ENCODE peak calls at places on chromosomes 3 and 15, in seven cellular contexts. One of them, this sample, is unnamed.

GRCh38 chr3:107710851-107711250 is 188.1 kb downstream of the BBX start:
- DNase-seq in left lung: peak
- DNase-seq in heart right ventricle: peak
- DNase-seq in lung: peak
- DNase-seq in CD4-positive, alpha-beta memory T cell: no peak
- DNase-seq in PC-3: peak
- DNase-seq in pancreas: peak
- DNase-seq in this sample: no peak

GRCh38 chr3:12234906-12235305 is 54.0 kb upstream of the PPARG start:
- DNase-seq in left lung: no peak
- DNase-seq in heart right ventricle: no peak
- DNase-seq in lung: no peak
- DNase-seq in CD4-positive, alpha-beta memory T cell: no peak
- DNase-seq in PC-3: no peak
- DNase-seq in pancreas: no peak
- DNase-seq in this sample: no peak

GRCh38 chr3:11944052-11944673 is 60.0 kb upstream of the SYN2 start:
- DNase-seq in left lung: no peak
- DNase-seq in heart right ventricle: no peak
- DNase-seq in lung: no peak
- DNase-seq in CD4-positive, alpha-beta memory T cell: no peak
- DNase-seq in PC-3: peak
- DNase-seq in pancreas: peak
- DNase-seq in this sample: no peak

GRCh38 chr3:39849992-39850706 is 40.7 kb downstream of the MYRIP start:
- DNase-seq in left lung: no peak
- DNase-seq in heart right ventricle: no peak
- DNase-seq in lung: no peak
- DNase-seq in CD4-positive, alpha-beta memory T cell: no peak
- DNase-seq in PC-3: no peak
- DNase-seq in pancreas: no peak
- DNase-seq in this sample: no peak

GRCh38 chr15:67945951-67946700 is 106.3 kb upstream of the RNU6-1 start:
- DNase-seq in left lung: no peak
- DNase-seq in heart right ventricle: no peak
- DNase-seq in lung: no peak
- DNase-seq in CD4-positive, alpha-beta memory T cell: peak
- DNase-seq in PC-3: peak
- DNase-seq in pancreas: no peak
- DNase-seq in this sample: no peak

GRCh38 chr15:47135279-47135678 is 582.0 kb upstream of the SEMA6D start:
- DNase-seq in left lung: no peak
- DNase-seq in heart right ventricle: no peak
- DNase-seq in lung: no peak
- DNase-seq in CD4-positive, alpha-beta memory T cell: no peak
- DNase-seq in PC-3: no peak
- DNase-seq in pancreas: no peak
- DNase-seq in this sample: no peak

GRCh38 chr3:56547486-56547885 is 9.5 kb upstream of the CCDC66 start:
- DNase-seq in left lung: no peak
- DNase-seq in heart right ventricle: no peak
- DNase-seq in lung: no peak
- DNase-seq in CD4-positive, alpha-beta memory T cell: no peak
- DNase-seq in PC-3: no peak
- DNase-seq in pancreas: no peak
- DNase-seq in this sample: no peak

GRCh38 chr3:149004622-149005021 is 13.3 kb downstream of the GYG1 start:
- DNase-seq in left lung: no peak
- DNase-seq in heart right ventricle: no peak
- DNase-seq in lung: no peak
- DNase-seq in CD4-positive, alpha-beta memory T cell: no peak
- DNase-seq in PC-3: peak
- DNase-seq in pancreas: no peak
- DNase-seq in this sample: no peak

GRCh38 chr3:193640728-193641127 is 47.7 kb downstream of the OPA1 start:
- DNase-seq in left lung: no peak
- DNase-seq in heart right ventricle: no peak
- DNase-seq in lung: no peak
- DNase-seq in CD4-positive, alpha-beta memory T cell: no peak
- DNase-seq in PC-3: no peak
- DNase-seq in pancreas: no peak
- DNase-seq in this sample: no peak

GRCh38 chr3:47985376-47985775 is 30.8 kb downstream of the MAP4 start:
- DNase-seq in left lung: no peak
- DNase-seq in heart right ventricle: no peak
- DNase-seq in lung: no peak
- DNase-seq in CD4-positive, alpha-beta memory T cell: no peak
- DNase-seq in PC-3: peak
- DNase-seq in pancreas: no peak
- DNase-seq in this sample: no peak

GRCh38 chr3:129064969-129065726 is 4.6 kb downstream of the GP9 start:
- DNase-seq in left lung: no peak
- DNase-seq in heart right ventricle: no peak
- DNase-seq in lung: no peak
- DNase-seq in CD4-positive, alpha-beta memory T cell: no peak
- DNase-seq in PC-3: no peak
- DNase-seq in pancreas: no peak
- DNase-seq in this sample: no peak

GRCh38 chr15:52021892-52022540 is 3.0 kb downstream of the MAPK6 start:
- DNase-seq in left lung: no peak
- DNase-seq in heart right ventricle: no peak
- DNase-seq in lung: no peak
- DNase-seq in CD4-positive, alpha-beta memory T cell: no peak
- DNase-seq in PC-3: no peak
- DNase-seq in pancreas: no peak
- DNase-seq in this sample: no peak

GRCh38 chr3:158702815-158703481 is 29.3 kb downstream of the RARRES1 start:
- DNase-seq in left lung: no peak
- DNase-seq in heart right ventricle: no peak
- DNase-seq in lung: no peak
- DNase-seq in CD4-positive, alpha-beta memory T cell: no peak
- DNase-seq in PC-3: peak
- DNase-seq in pancreas: no peak
- DNase-seq in this sample: no peak

GRCh38 chr15:28026221-28026620 is 72.9 kb downstream of the OCA2 start:
- DNase-seq in left lung: no peak
- DNase-seq in heart right ventricle: no peak
- DNase-seq in lung: peak
- DNase-seq in CD4-positive, alpha-beta memory T cell: no peak
- DNase-seq in PC-3: no peak
- DNase-seq in pancreas: no peak
- DNase-seq in this sample: no peak

GRCh38 chr3:105649469-105649868 is 219.3 kb downstream of the CBLB start:
- DNase-seq in left lung: no peak
- DNase-seq in heart right ventricle: no peak
- DNase-seq in lung: no peak
- DNase-seq in CD4-positive, alpha-beta memory T cell: no peak
- DNase-seq in PC-3: no peak
- DNase-seq in pancreas: no peak
- DNase-seq in this sample: no peak

GRCh38 chr3:73295511-73296257 is 234.2 kb downstream of the EBLN2 start:
- DNase-seq in left lung: no peak
- DNase-seq in heart right ventricle: no peak
- DNase-seq in lung: no peak
- DNase-seq in CD4-positive, alpha-beta memory T cell: no peak
- DNase-seq in PC-3: no peak
- DNase-seq in pancreas: no peak
- DNase-seq in this sample: no peak
- H3K27ac ChIP-seq in left lung: no peak
- H3K27ac ChIP-seq in heart right ventricle: no peak
- H3K27ac ChIP-seq in lung: no peak
- H3K27ac ChIP-seq in CD4-positive, alpha-beta memory T cell: no peak
- H3K27ac ChIP-seq in PC-3: no peak
- H3K27ac ChIP-seq in pancreas: no peak
- H3K27ac ChIP-seq in this sample: no peak

DNA sequence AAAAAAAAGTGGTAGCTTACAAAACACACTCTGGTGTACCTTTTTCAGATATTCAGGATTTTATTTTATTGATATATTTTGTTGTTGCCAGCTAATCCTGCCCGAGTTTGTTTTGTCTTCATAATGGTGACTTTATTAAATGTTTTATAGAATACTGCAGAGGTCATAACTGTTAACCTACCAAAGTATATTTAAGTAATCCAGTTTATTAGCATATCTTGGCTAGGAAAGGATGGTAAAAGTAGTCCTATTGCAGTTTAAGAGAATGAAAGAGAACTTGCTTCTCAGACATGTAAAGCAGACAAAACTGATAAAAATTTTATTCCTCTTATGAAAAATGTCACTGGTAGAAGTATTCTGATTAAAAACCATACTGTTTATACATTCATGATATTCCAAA is 59.2 kb upstream of the IGSF10 start:
- DNase-seq in left lung: no peak
- DNase-seq in heart right ventricle: no peak
- DNase-seq in lung: no peak
- DNase-seq in CD4-positive, alpha-beta memory T cell: no peak
- DNase-seq in PC-3: no peak
- DNase-seq in pancreas: no peak
- DNase-seq in this sample: no peak
- H3K4me3 ChIP-seq in left lung: no peak
- H3K4me3 ChIP-seq in heart right ventricle: no peak
- H3K4me3 ChIP-seq in lung: no peak
- H3K4me3 ChIP-seq in CD4-positive, alpha-beta memory T cell: no peak
- H3K4me3 ChIP-seq in PC-3: no peak
- H3K4me3 ChIP-seq in pancreas: no peak
- H3K4me3 ChIP-seq in this sample: no peak

GRCh38 chr3:179608931-179609720 is 4.5 kb downstream of the NDUFB5 start:
- DNase-seq in left lung: no peak
- DNase-seq in heart right ventricle: no peak
- DNase-seq in lung: no peak
- DNase-seq in CD4-positive, alpha-beta memory T cell: peak
- DNase-seq in PC-3: no peak
- DNase-seq in pancreas: no peak
- DNase-seq in this sample: no peak
- H3K27ac ChIP-seq in left lung: no peak
- H3K27ac ChIP-seq in heart right ventricle: no peak
- H3K27ac ChIP-seq in lung: no peak
- H3K27ac ChIP-seq in CD4-positive, alpha-beta memory T cell: peak
- H3K27ac ChIP-seq in PC-3: no peak
- H3K27ac ChIP-seq in pancreas: no peak
- H3K27ac ChIP-seq in this sample: no peak

GRCh38 chr3:195886181-195887141 is 21.9 kb downstream of the TNK2 start:
- DNase-seq in left lung: no peak
- DNase-seq in heart right ventricle: peak
- DNase-seq in lung: no peak
- DNase-seq in CD4-positive, alpha-beta memory T cell: no peak
- DNase-seq in PC-3: peak
- DNase-seq in pancreas: no peak
- DNase-seq in this sample: no peak
- H3K4me3 ChIP-seq in left lung: no peak
- H3K4me3 ChIP-seq in heart right ventricle: no peak
- H3K4me3 ChIP-seq in lung: no peak
- H3K4me3 ChIP-seq in CD4-positive, alpha-beta memory T cell: no peak
- H3K4me3 ChIP-seq in PC-3: no peak
- H3K4me3 ChIP-seq in pancreas: no peak
- H3K4me3 ChIP-seq in this sample: no peak

GRCh38 chr3:24336101-24336500 is 158.5 kb downstream of the THRB start:
- DNase-seq in left lung: no peak
- DNase-seq in heart right ventricle: no peak
- DNase-seq in lung: no peak
- DNase-seq in CD4-positive, alpha-beta memory T cell: no peak
- DNase-seq in PC-3: no peak
- DNase-seq in pancreas: no peak
- DNase-seq in this sample: no peak
- H3K27ac ChIP-seq in left lung: no peak
- H3K27ac ChIP-seq in heart right ventricle: no peak
- H3K27ac ChIP-seq in lung: no peak
- H3K27ac ChIP-seq in CD4-positive, alpha-beta memory T cell: no peak
- H3K27ac ChIP-seq in PC-3: no peak
- H3K27ac ChIP-seq in pancreas: no peak
- H3K27ac ChIP-seq in this sample: no peak

DNA sequence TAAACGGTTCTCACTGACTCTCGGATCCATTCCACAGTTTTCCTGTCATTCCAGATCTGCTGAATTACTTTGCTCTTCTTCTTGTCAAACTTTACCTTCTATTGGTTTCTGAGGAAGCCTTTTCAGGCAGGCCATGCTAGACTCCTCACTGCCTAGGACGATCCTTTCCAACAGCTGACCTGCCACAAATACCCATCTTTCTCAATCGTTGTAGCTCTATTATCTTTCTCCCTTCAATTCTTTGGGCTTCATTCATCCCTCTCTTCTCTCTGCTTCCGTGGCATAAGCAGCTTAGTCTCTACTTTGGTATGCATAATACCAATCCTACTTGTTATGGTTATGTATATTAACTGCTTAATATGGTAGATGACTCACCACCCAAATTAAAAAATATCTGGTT is 421.8 kb downstream of the NLGN1 start:
- DNase-seq in left lung: no peak
- DNase-seq in heart right ventricle: no peak
- DNase-seq in lung: no peak
- DNase-seq in CD4-positive, alpha-beta memory T cell: no peak
- DNase-seq in PC-3: no peak
- DNase-seq in pancreas: no peak
- DNase-seq in this sample: no peak
- H3K4me3 ChIP-seq in left lung: no peak
- H3K4me3 ChIP-seq in heart right ventricle: no peak
- H3K4me3 ChIP-seq in lung: no peak
- H3K4me3 ChIP-seq in CD4-positive, alpha-beta memory T cell: no peak
- H3K4me3 ChIP-seq in PC-3: no peak
- H3K4me3 ChIP-seq in pancreas: no peak
- H3K4me3 ChIP-seq in this sample: no peak

DNA sequence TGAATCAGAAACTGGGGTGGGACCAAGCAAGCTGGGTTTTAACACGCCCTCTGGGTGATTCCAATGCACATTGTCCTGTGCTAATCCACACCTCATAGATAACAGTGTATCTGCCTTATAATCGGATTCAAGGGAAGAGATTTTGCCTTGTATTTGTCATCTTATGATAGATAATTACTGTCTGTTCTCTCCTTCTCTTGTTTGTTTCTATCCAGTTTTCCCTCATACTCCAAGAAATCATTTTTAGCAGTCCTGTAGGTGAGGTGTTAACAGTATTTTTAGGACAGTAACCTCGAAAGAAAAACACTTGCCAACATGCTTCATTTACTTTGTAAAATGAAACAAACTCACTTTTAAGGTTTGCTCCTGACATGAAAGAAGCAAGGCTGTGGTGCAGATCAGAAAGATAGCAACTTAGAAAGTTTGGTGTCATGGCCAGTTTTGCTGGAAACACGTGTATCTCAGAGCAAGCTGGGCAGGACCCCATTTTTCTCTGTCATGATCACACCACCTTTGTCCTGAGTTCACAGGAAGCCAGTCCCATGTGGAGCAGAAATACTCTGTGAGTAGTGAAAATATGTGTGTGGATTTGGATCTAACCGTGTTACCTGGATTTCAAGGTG is 72.6 kb downstream of the TRAK1 start:
- DNase-seq in left lung: no peak
- DNase-seq in heart right ventricle: no peak
- DNase-seq in lung: no peak
- DNase-seq in CD4-positive, alpha-beta memory T cell: no peak
- DNase-seq in PC-3: no peak
- DNase-seq in pancreas: no peak
- DNase-seq in this sample: no peak
- H3K27ac ChIP-seq in left lung: no peak
- H3K27ac ChIP-seq in heart right ventricle: no peak
- H3K27ac ChIP-seq in lung: no peak
- H3K27ac ChIP-seq in CD4-positive, alpha-beta memory T cell: no peak
- H3K27ac ChIP-seq in PC-3: no peak
- H3K27ac ChIP-seq in pancreas: no peak
- H3K27ac ChIP-seq in this sample: no peak